ENCODE peak calls at places on chromosomes 4 and X, in four cellular contexts. X is brain microvascular endothelial cell, H is Karpas-422, K is Peyer's patch. P is an unnamed sample.

GRCh38 chr4:167956676-167957075 is 135.7 kb upstream of the ANXA10 start:
- DNase-seq in X (no peak), H (no peak), K (no peak), P (no peak)

GRCh38 chrX:119516157-119516702 is 48.0 kb downstream of the SLC25A5 start:
- DNase-seq in X (peak; percentile 26), H (peak; percentile 89), K (peak; percentile 24), P (peak; percentile 64)

GRCh38 chr4:53986062-53986461 is 78.3 kb downstream of the CHIC2 start:
- DNase-seq in X (no peak), H (no peak), K (no peak), P (no peak)

GRCh38 chr4:1536579-1537409 is 130.6 kb upstream of the NKX1-1 start:
- DNase-seq in X (no peak), H (no peak), K (no peak), P (no peak)

GRCh38 chrX:140733766-140734342 is 24.3 kb downstream of the LINC00632 start:
- DNase-seq in X (peak; percentile 25), H (peak; percentile 68), K (no peak), P (peak; percentile 12)

GRCh38 chr4:153522800-153523089 is 56.6 kb downstream of the TMEM131L start:
- DNase-seq in X (no peak), H (no peak), K (no peak), P (peak; percentile 50)

GRCh38 chr4:42501624-42502401 is 104.5 kb downstream of the SHISA3 start:
- DNase-seq in X (no peak), H (no peak), K (no peak), P (no peak)

GRCh38 chr4:7195138-7195510 is 2.8 kb downstream of the SORCS2 start:
- DNase-seq in X (no peak), H (no peak), K (no peak), P (no peak)

GRCh38 chr4:120555058-120555457 is 367.5 kb downstream of the PRDM5 start:
- DNase-seq in X (no peak), H (no peak), K (no peak), P (no peak)

GRCh38 chr4:78428996-78429395 is 122.6 kb upstream of the ANXA3 start:
- DNase-seq in X (no peak), H (no peak), K (no peak), P (no peak)

GRCh38 chrX:85996555-85996954 is 50.8 kb downstream of the CHM start:
- DNase-seq in X (no peak), H (peak; percentile 53), K (no peak), P (no peak)

GRCh38 chr4:41776466-41776865 is 27.9 kb upstream of the PHOX2B start:
- DNase-seq in X (no peak), H (no peak), K (no peak), P (no peak)

GRCh38 chr4:127015616-127016015 is 617.1 kb upstream of the INTU start:
- DNase-seq in X (no peak), H (no peak), K (no peak), P (no peak)

GRCh38 chr4:15043226-15043625 is 40.9 kb downstream of the CPEB2 start:
- DNase-seq in X (no peak), H (no peak), K (no peak), P (no peak)

GRCh38 chrX:78139160-78140123 is at the start of gene TAF9B:
- DNase-seq in X (peak; percentile 75), H (peak; percentile 92), K (peak; percentile 69), P (peak; percentile 74)

GRCh38 chr4:81550005-81550896 is 78.5 kb upstream of the RASGEF1B start:
- DNase-seq in X (no peak), H (no peak), K (no peak), P (no peak)

GRCh38 chrX:120087289-120088017 is 10.0 kb upstream of the RHOXF2B start:
- DNase-seq in X (no peak), H (no peak), K (no peak), P (no peak)

GRCh38 chr4:100816646-100817045 is 298.8 kb upstream of the EMCN start:
- DNase-seq in X (no peak), H (no peak), K (no peak), P (no peak)

GRCh38 chr4:74117024-74117534 is 18.1 kb upstream of the CXCL2 start:
- DNase-seq in X (peak; percentile 97), H (no peak), K (no peak), P (no peak)

GRCh38 chr4:66777097-66777496 is 768.2 kb downstream of the CENPC start:
- DNase-seq in X (no peak), H (no peak), K (no peak), P (no peak)

DNA sequence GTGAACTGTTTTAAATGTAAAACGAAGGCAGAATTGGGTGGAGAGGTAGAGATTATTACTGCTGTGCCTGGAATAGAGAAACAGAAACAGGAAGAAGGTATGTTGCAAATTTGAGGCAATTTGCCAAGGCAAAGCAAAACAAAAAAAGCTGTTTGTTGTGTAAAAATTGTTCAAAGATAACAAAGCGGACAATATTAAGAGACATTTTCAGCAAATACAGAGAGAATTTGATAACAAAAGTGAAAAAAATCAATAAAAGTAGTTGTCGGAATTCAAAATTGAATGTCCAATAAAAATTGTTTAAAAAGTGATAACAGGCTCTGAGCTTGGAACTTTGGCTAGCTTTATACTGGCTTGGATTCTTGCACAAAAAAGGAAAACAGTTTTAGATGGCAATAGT is 14.4 kb upstream of the SMS start:
- DNase-seq in X (no peak), H (no peak), K (no peak), P (no peak)
- H3K4me3 ChIP-seq in X (no peak overlapping the region), H (no peak overlapping the region), K (no peak overlapping the region), P (no peak overlapping the region)

GRCh38 chrX:69615323-69615722 is 590 bp upstream of the EDA start:
- DNase-seq in X (no peak), H (no peak), K (no peak), P (no peak)
- H3K4me3 ChIP-seq in X (peak overlapping the region; percentile 9), H (no peak overlapping the region), K (no peak overlapping the region), P (peak overlapping the region; percentile 27)

GRCh38 chrX:123807825-123808416 is 51.9 kb upstream of the XIAP start:
- DNase-seq in X (no peak), H (no peak), K (no peak), P (no peak)
- H3K4me3 ChIP-seq in X (no peak overlapping the region), H (no peak overlapping the region), K (no peak overlapping the region), P (no peak overlapping the region)

GRCh38 chrX:66012094-66012534 is 27.8 kb downstream of the VSIG4 start:
- DNase-seq in X (no peak), H (no peak), K (peak; percentile 47), P (peak; percentile 94)
- H3K4me3 ChIP-seq in X (no peak overlapping the region), H (no peak overlapping the region), K (no peak overlapping the region), P (no peak overlapping the region)

DNA sequence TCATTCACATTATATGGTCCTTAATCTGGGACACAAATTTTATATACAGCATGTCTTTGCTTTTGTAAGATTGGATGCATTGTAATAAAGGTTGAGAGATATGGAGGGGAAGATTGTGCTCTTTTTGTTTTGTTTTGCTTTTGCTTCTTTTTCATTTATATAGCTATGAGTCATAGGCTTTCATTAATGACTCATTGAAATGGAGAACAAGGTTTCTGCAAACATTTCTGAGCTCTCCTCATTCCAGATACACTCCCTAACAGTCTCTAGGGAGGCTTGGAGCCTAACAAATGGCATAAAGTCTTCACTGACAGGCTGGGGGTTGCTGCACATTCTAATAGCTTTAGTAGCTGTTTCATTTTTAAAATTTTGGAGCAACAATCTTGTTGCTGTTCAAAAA is 21.4 kb downstream of the PCDH18 start:
- DNase-seq in X (peak; percentile 88), H (no peak), K (no peak), P (no peak)
- H3K4me3 ChIP-seq in X (no peak overlapping the region), H (no peak overlapping the region), K (no peak overlapping the region), P (no peak overlapping the region)

DNA sequence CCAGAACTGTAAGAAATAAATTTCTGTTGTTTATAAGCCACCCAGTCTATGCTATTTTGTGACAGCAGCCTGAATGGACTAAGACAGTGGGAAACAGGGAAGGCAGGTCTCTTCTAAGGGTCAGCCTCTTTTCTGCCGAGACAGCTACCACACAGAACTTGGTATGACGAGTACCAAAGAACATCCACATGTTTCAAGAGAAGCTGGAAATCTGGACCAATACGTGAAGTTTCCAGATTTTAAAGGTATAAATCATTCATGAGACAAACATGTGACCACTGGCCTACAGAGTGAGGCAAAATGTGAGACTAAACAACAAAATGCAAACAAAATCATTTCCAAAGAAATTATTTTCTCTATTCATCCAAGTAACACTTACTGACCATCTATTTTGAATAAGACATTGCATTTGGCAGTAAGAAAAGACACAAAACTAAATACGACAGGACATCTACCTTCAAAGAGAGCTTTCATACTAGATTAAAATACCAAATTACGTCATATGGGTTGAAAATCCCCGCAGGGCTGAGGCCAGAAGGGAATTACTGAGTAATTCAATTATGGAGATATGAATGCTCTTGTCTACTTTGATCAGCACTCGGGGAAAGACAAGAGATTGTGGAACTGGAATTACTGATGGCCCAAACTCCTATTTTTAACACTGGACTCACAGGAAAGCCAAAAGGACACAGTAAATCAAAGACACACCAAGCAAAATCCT is 7.2 kb downstream of the SCARB2 start:
- DNase-seq in X (peak; percentile 38), H (no peak), K (no peak), P (no peak)
- H3K4me3 ChIP-seq in X (no peak overlapping the region), H (no peak overlapping the region), K (no peak overlapping the region), P (no peak overlapping the region)

DNA sequence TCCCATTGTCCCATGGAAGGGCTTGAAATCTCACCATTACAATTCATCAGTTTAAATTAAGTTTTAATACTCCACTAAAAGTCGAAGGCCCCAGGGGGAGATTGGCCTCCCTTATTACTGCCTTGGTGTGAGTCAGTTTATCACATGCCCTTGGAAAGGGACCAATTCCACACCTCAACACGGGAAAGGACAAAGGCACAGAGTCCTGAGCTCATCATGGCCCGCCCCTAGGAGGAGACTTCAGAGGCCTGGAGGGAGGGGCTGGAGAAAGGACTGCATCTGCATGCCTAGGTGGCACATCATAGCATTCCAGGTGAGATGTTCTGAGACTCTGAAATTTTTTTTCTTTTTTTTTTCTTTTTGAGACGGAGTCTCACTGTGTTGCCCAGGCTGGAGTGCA is 2.8 kb upstream of the SEL1L3 start:
- DNase-seq in X (no peak), H (peak; percentile 66), K (peak; percentile 31), P (no peak)
- H3K4me3 ChIP-seq in X (no peak overlapping the region), H (no peak overlapping the region), K (no peak overlapping the region), P (no peak overlapping the region)